ENCODE peak calls at places on chromosome 20, in seven cellular contexts. H is right cardiac atrium; V is HEK293T; E is anterior cingulate cortex; N is NCI-H226; U is activated CD8-positive, alpha-beta memory T cell treated with anti-CD3 and anti-CD28 coated beads for 24 hours; X is retina. S is an unnamed sample.

GRCh38 chr20:52747736-52748135 is 224.4 kb upstream of the TSHZ2 start:
- DNase-seq in H (no peak), N (no peak), E (no peak), V (peak), X (no peak), U (no peak), S (no peak)

GRCh38 chr20:57808266-57808866 is 98.6 kb upstream of the PMEPA1 start:
- DNase-seq in E (no peak), U (no peak), H (no peak), N (no peak), V (no peak), X (no peak), S (no peak)

GRCh38 chr20:46801003-46801702 is 91.7 kb downstream of the SLC2A10 start:
- DNase-seq in H (no peak), E (no peak), N (no peak), U (no peak), V (no peak), X (no peak), S (no peak)

GRCh38 chr20:57432874-57433491 is 41.8 kb downstream of the RBM38 start:
- DNase-seq in E (no peak), X (no peak), U (peak), H (peak), N (no peak), V (no peak), S (no peak)

GRCh38 chr20:52224920-52225319 is 33.3 kb upstream of the ZFP64 start:
- DNase-seq in U (no peak), E (no peak), V (no peak), X (no peak), H (no peak), N (no peak), S (no peak)

GRCh38 chr20:2195614-2196013 is 94.0 kb downstream of the STK35 start:
- DNase-seq in X (no peak), E (no peak), H (no peak), N (no peak), V (no peak), U (no peak), S (no peak)

GRCh38 chr20:859661-860294 is 26.3 kb downstream of the FAM110A start:
- DNase-seq in H (no peak), U (no peak), V (no peak), X (no peak), E (no peak), N (no peak), S (no peak)

GRCh38 chr20:58706150-58706892 is 13.7 kb downstream of the NPEPL1 start:
- DNase-seq in V (no peak), E (no peak), H (no peak), X (no peak), U (no peak), N (no peak), S (no peak)

GRCh38 chr20:63158845-63159244 is 57.1 kb downstream of the YTHDF1 start:
- DNase-seq in X (no peak), E (no peak), N (no peak), H (peak), U (no peak), V (no peak), S (no peak)

GRCh38 chr20:4443016-4443415 is 278.7 kb upstream of the PRND start:
- DNase-seq in E (no peak), H (no peak), V (no peak), X (no peak), U (no peak), N (no peak), S (no peak)

GRCh38 chr20:24674921-24675605 is 205.6 kb downstream of the SYNDIG1 start:
- DNase-seq in H (no peak), N (no peak), X (no peak), V (no peak), U (no peak), E (no peak), S (no peak)

GRCh38 chr20:62350098-62350628 is 16.9 kb downstream of the LAMA5 start:
- DNase-seq in U (no peak), X (no peak), N (peak), E (no peak), H (peak), V (no peak), S (no peak)

GRCh38 chr20:36390719-36391415 is 84.7 kb downstream of the DLGAP4 start:
- DNase-seq in N (no peak), V (no peak), H (no peak), X (no peak), E (no peak), U (no peak), S (no peak)

GRCh38 chr20:62924567-62925419 is 1.5 kb downstream of the DIDO1 start:
- DNase-seq in H (no peak), X (peak), E (no peak), U (no peak), V (no peak), N (peak), S (no peak)

GRCh38 chr20:33419140-33419974 is 18.0 kb upstream of the CDK5RAP1 start:
- DNase-seq in V (no peak), U (no peak), X (no peak), H (peak), N (peak), E (no peak), S (no peak)

GRCh38 chr20:58597021-58597940 is 53.8 kb upstream of the STX16 start:
- DNase-seq in V (no peak), U (no peak), X (peak), E (no peak), H (peak), N (no peak), S (no peak)

GRCh38 chr20:6157345-6157744 is 34.5 kb upstream of the FERMT1 start:
- DNase-seq in U (no peak), H (no peak), E (no peak), N (no peak), V (no peak), X (no peak), S (no peak)

GRCh38 chr20:62617711-62618483 is 24.4 kb upstream of the SLCO4A1 start:
- DNase-seq in V (no peak), E (no peak), U (peak), H (peak), X (no peak), N (no peak), S (no peak)

GRCh38 chr20:34639755-34640222 is 37.1 kb downstream of the PIGU start:
- DNase-seq in V (peak), X (peak), E (no peak), N (no peak), H (no peak), U (no peak), S (no peak)